ENCODE peak calls at places on chromosomes 3 and 15, in ten cellular contexts. A is OCI-LY7; R is stimulated activated naive CD4-positive, alpha-beta T cell; K is GOT3; F is GM04504; J is T-helper 9 cell; M is activated effector memory CD4-positive, alpha-beta T cell treated with Interleukin-2 at 50 U/mL for 16 hours; V is posterior vena cava; L is amniotic stem cell; Y is SK-MEL-5. W is an unnamed sample.
A peak's percentile ranks its signal among the peaks of the same experiment; 100 is the strongest.

GRCh38 chr3:165464736-165465135 is 268.6 kb upstream of the SLITRK3 start:
- DNase-seq in J (no peak), L (no peak), K (no peak), A (no peak), Y (no peak), F (no peak), M (no peak), V (no peak), R (no peak), W (no peak)

GRCh38 chr15:37019479-37020433 is 80.6 kb downstream of the MEIS2 start:
- DNase-seq in K (no peak), J (no peak), F (no peak), A (no peak), M (no peak), V (no peak), Y (no peak), L (no peak), R (no peak), W (no peak)

GRCh38 chr15:60044636-60045273 is 40.6 kb downstream of the FOXB1 start:
- DNase-seq in J (no peak), V (no peak), Y (no peak), A (peak; percentile 11), M (no peak), K (no peak), L (no peak), F (no peak), R (peak; percentile 55), W (no peak)

GRCh38 chr15:99409097-99409473 is 156.7 kb upstream of the MEF2A start:
- DNase-seq in R (peak; percentile 51), K (no peak), Y (peak; percentile 67), M (no peak), F (peak; percentile 29), L (no peak), A (peak; percentile 21), J (no peak), V (peak; percentile 91), W (no peak)

GRCh38 chr15:74725845-74726773 is 781 bp upstream of the CYP1A1 start:
- DNase-seq in J (peak; percentile 33), L (no peak), V (peak; percentile 83), F (no peak), A (no peak), R (peak; percentile 37), Y (peak; percentile 26), K (peak; percentile 25), M (peak; percentile 68), W (peak; percentile 10)

GRCh38 chr3:48400824-48401433 is 28.9 kb downstream of the FBXW12 start:
- DNase-seq in K (no peak), J (peak; percentile 55), L (no peak), R (peak; percentile 72), M (peak; percentile 42), A (peak; percentile 79), Y (peak; percentile 84), F (peak; percentile 25), V (peak; percentile 60), W (peak; percentile 16)

GRCh38 chr3:149421764-149422163 is 44.3 kb upstream of the TM4SF1 start:
- DNase-seq in J (no peak), A (no peak), Y (no peak), K (no peak), F (no peak), L (no peak), V (no peak), R (no peak), M (no peak), W (no peak)

GRCh38 chr15:90031231-90031791 is 30.2 kb downstream of the ZNF710 start:
- DNase-seq in V (peak; percentile 67), F (peak; percentile 50), M (no peak), J (no peak), A (peak; percentile 57), Y (peak; percentile 56), K (no peak), R (peak; percentile 14), L (no peak), W (no peak)

GRCh38 chr15:74240002-74240568 is 4.0 kb downstream of the CCDC33 start:
- DNase-seq in A (no peak), M (no peak), Y (peak; percentile 64), K (peak; percentile 60), R (no peak), F (peak; percentile 56), L (peak; percentile 53), J (no peak), V (peak; percentile 88), W (peak; percentile 52)

GRCh38 chr15:99616129-99616528 is 50.3 kb downstream of the MEF2A start:
- DNase-seq in R (no peak), M (no peak), L (no peak), A (no peak), F (no peak), K (no peak), V (no peak), Y (no peak), J (no peak), W (no peak)

GRCh38 chr3:186823391-186823790 is 17.1 kb upstream of the RFC4 start:
- DNase-seq in K (no peak), J (no peak), Y (no peak), L (no peak), R (no peak), M (no peak), V (no peak), F (no peak), A (no peak), W (no peak)

GRCh38 chr15:33587773-33588172 is 277.0 kb downstream of the RYR3 start:
- DNase-seq in Y (no peak), F (peak; percentile 45), L (no peak), J (no peak), M (no peak), K (no peak), R (no peak), A (no peak), V (no peak), W (no peak)

GRCh38 chr15:100284701-100285100 is 57.1 kb downstream of the ADAMTS17 start:
- DNase-seq in R (no peak), L (no peak), Y (no peak), F (no peak), A (no peak), J (no peak), K (no peak), V (no peak), M (no peak), W (no peak)

GRCh38 chr15:41965441-41966413 is 6.6 kb downstream of the EHD4 start:
- DNase-seq in K (no peak), F (no peak), L (no peak), R (no peak), M (no peak), Y (no peak), V (peak; percentile 5), J (no peak), A (no peak), W (no peak)

GRCh38 chr15:48696627-48697312 is 51.3 kb upstream of the FBN1 start:
- DNase-seq in L (no peak), K (no peak), A (no peak), Y (no peak), R (no peak), J (no peak), V (no peak), F (no peak), M (no peak), W (no peak)

GRCh38 chr3:174957581-174958001 is 98.5 kb downstream of the NAALADL2 start:
- DNase-seq in L (no peak), Y (no peak), F (peak; percentile 59), R (no peak), M (no peak), J (no peak), A (no peak), V (no peak), K (no peak), W (peak; percentile 7)

GRCh38 chr3:44104668-44105321 is 136.9 kb upstream of the TOPAZ1 start:
- DNase-seq in L (peak; percentile 37), K (peak; percentile 5), F (peak; percentile 13), J (no peak), V (no peak), R (no peak), M (no peak), A (no peak), Y (no peak), W (no peak)

GRCh38 chr3:129065727-129066087 is 5.1 kb downstream of the GP9 start:
- DNase-seq in Y (no peak), F (no peak), R (no peak), K (no peak), V (no peak), L (no peak), M (no peak), A (no peak), J (no peak), W (no peak)

GRCh38 chr3:188788621-188789081 is 383.1 kb upstream of the TPRG1 start:
- DNase-seq in F (peak; percentile 55), A (no peak), L (peak; percentile 73), M (no peak), K (peak; percentile 28), R (peak; percentile 60), V (no peak), Y (no peak), J (peak; percentile 1), W (no peak)

GRCh38 chr3:112752092-112752512 is 94.6 kb downstream of the CD200R1L start:
- DNase-seq in R (no peak), V (no peak), F (peak; percentile 52), Y (no peak), L (no peak), K (no peak), J (no peak), M (no peak), A (no peak), W (peak; percentile 41)

GRCh38 chr3:5090197-5090596 is 31.9 kb upstream of the ARL8B start:
- DNase-seq in L (no peak), Y (no peak), M (no peak), J (no peak), V (no peak), K (no peak), A (no peak), F (no peak), R (no peak), W (no peak)

GRCh38 chr15:96355561-96356129 is 25.1 kb downstream of the NR2F2 start:
- DNase-seq in V (no peak), A (no peak), J (no peak), K (no peak), R (no peak), Y (no peak), M (no peak), F (no peak), L (no peak), W (no peak)

GRCh38 chr15:38367476-38367875 is 86.5 kb upstream of the FAM98B start:
- DNase-seq in F (peak; percentile 11), M (no peak), V (no peak), R (no peak), A (no peak), Y (no peak), L (no peak), J (no peak), K (no peak), W (peak; percentile 19)

GRCh38 chr3:9316881-9317341 is 45.9 kb upstream of the THUMPD3 start:
- DNase-seq in V (no peak), Y (peak; percentile 76), F (no peak), L (no peak), A (no peak), J (no peak), R (no peak), M (no peak), K (no peak), W (no peak)

GRCh38 chr3:126135398-126136076 is 44.8 kb downstream of the ALDH1L1 start:
- DNase-seq in Y (no peak), L (no peak), K (no peak), R (no peak), V (peak; percentile 79), J (no peak), M (no peak), A (no peak), F (no peak), W (no peak)

GRCh38 chr15:78316211-78317077 is 17.0 kb upstream of the SKIC8 start:
- DNase-seq in K (no peak), V (peak; percentile 68), A (no peak), Y (no peak), L (no peak), M (no peak), R (no peak), F (no peak), J (no peak), W (no peak)

GRCh38 chr3:139561959-139562676 is 22.6 kb upstream of the RBP1 start:
- DNase-seq in M (no peak), F (peak; percentile 5), V (no peak), A (peak; percentile 21), J (no peak), L (no peak), K (no peak), R (no peak), Y (peak; percentile 69), W (no peak)

GRCh38 chr3:18843188-18843587 is 305.1 kb upstream of the KCNH8 start:
- DNase-seq in A (no peak), V (no peak), M (no peak), F (no peak), J (no peak), R (no peak), K (no peak), Y (no peak), L (no peak), W (no peak)